ENCODE peak calls at places on chromosomes 3 and 15, in five cellular contexts. F is IMR-90, L is GM23338, R is fibroblast of lung, X is OCI-LY7. V is an unnamed sample.

GRCh38 chr3:43004282-43004681 is 25.2 kb downstream of the GASK1A start:
- DNase-seq in X (no peak), R (peak; percentile 87), L (no peak), F (peak; percentile 54), V (no peak)

GRCh38 chr3:63582943-63583500 is 69.5 kb upstream of the SNTN start:
- DNase-seq in R (no peak), F (no peak), X (no peak), L (no peak), V (no peak)

GRCh38 chr15:32994810-32995424 is 199.6 kb downstream of the FMN1 start:
- DNase-seq in R (peak; percentile 82), L (peak; percentile 52), X (peak; percentile 44), F (peak; percentile 74), V (peak; percentile 42)

GRCh38 chr3:129310111-129310601 is 31.5 kb downstream of the HMCES start:
- DNase-seq in L (no peak), F (no peak), R (no peak), X (no peak), V (peak; percentile 96)

GRCh38 chr15:30073915-30074314 is 8.8 kb upstream of the GOLGA8J start:
- DNase-seq in R (no peak), X (no peak), L (no peak), F (no peak), V (no peak)

GRCh38 chr3:127459891-127460290 is 130.6 kb downstream of the TPRA1 start:
- DNase-seq in R (no peak), F (no peak), X (no peak), L (no peak), V (no peak)

GRCh38 chr15:71329509-71330260 is 214.4 kb downstream of the THSD4 start:
- DNase-seq in R (peak; percentile 40), F (peak; percentile 46), X (no peak), L (no peak), V (no peak)

GRCh38 chr15:74422723-74423442 is 10.9 kb downstream of the SEMA7A start:
- DNase-seq in F (peak; percentile 52), L (peak; percentile 43), X (no peak), R (peak; percentile 61), V (no peak)

DNA sequence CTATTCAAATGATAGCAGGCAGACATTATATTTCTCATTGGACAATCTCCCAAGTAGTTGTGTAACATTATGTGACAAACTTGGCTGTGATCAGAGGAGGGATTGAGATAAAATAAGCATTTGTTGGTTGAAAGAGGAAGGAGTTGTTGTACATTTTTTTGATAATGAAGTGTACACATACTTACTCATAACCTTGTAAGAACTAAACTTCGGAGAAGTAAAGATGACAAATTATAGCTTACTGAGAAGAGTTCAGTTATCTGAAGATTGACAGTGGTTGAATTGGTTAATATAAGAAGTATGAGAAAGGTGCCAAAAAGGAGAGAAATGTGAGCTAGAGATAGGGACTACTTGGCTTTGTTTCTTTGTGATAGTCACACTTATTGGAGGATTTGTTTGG is 32.6 kb downstream of the STT3B start:
- DNase-seq in F (no peak), R (no peak), L (no peak), X (no peak), V (no peak)
- H3K36me3 ChIP-seq in F (no peaks in the 10 kb centered on the region), R (no peaks in the 10 kb centered on the region), L (no peaks in the 10 kb centered on the region), X (no peaks in the 10 kb centered on the region), V (no peaks in the 10 kb centered on the region)

GRCh38 chr3:107904536-107905066 is 186.2 kb downstream of the CD47 start:
- DNase-seq in X (no peak), F (no peak), L (no peak), R (no peak), V (no peak)
- H2AFZ ChIP-seq in X (no peak overlapping the region), F (peak overlapping the region; percentile 73), L (no peak overlapping the region), R (peak overlapping the region; percentile 60), V (no peak overlapping the region)

GRCh38 chr15:28948036-28948435 is 62.3 kb downstream of the APBA2 start:
- DNase-seq in F (no peak), L (no peak), X (no peak), R (no peak), V (no peak)
- H4K20me1 ChIP-seq in F (peaks cover 3% of the 10 kb centered on the region), L (no peaks in the 10 kb centered on the region), X (no peaks in the 10 kb centered on the region), R (no peaks in the 10 kb centered on the region), V (no peaks in the 10 kb centered on the region)

GRCh38 chr15:63565784-63566183 is 31.4 kb upstream of the FBXL22 start:
- DNase-seq in L (no peak), X (no peak), R (no peak), F (no peak), V (no peak)
- H3K36me3 ChIP-seq in L (no peaks in the 10 kb centered on the region), X (peaks cover 75% of the 10 kb centered on the region), R (peaks cover 8% of the 10 kb centered on the region), F (peaks cover 27% of the 10 kb centered on the region), V (no peaks in the 10 kb centered on the region)

DNA sequence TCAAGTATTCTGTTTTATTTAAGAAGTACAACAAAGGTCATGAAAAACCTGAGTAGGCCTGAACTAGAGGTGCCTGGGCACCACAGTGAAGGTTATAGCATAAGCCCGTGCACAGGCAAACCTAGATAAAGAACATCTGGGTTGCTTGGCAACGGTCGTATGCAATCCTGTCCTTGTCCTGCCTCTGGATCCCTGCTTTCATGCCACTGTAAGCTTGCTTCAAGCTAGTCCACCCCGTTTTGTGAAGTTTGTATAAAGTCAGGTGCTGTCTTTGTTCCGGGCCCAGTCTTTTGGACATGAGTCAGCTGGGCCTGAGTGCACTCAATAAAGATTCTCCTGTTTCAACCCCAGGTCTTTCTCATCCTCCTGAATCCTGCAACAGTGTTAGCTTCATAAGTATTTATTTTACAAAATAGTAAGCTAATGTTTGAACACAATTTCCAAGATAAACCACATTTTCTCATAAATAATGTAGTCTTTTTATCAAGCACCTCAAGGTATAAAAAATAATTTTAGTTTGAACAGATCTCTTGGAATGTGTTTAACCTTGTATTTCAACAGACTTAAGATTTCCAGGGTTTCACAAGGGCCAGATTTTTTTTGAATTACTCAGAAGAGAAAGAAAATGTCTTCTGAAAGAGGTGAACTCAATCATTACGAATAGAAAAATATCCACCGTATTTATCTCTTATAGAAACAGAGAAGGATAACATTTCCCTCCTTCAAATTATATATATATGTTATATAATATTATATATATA is 14.3 kb upstream of the SLC9C1 start:
- DNase-seq in F (peak; percentile 81), R (peak; percentile 39), L (peak; percentile 70), X (no peak), V (no peak)
- H2AFZ ChIP-seq in F (peak overlapping the region; percentile 89), R (no peak overlapping the region), L (no peak overlapping the region), X (peak overlapping the region; percentile 60), V (no peak overlapping the region)

GRCh38 chr3:60161334-60161733 is 1089.9 kb downstream of the FHIT start:
- DNase-seq in F (no peak), L (no peak), X (no peak), R (no peak), V (no peak)

GRCh38 chr3:60160792-60161175 is 1090.5 kb downstream of the FHIT start:
- DNase-seq in L (no peak), F (no peak), R (peak; percentile 35), X (no peak), V (no peak)

DNA sequence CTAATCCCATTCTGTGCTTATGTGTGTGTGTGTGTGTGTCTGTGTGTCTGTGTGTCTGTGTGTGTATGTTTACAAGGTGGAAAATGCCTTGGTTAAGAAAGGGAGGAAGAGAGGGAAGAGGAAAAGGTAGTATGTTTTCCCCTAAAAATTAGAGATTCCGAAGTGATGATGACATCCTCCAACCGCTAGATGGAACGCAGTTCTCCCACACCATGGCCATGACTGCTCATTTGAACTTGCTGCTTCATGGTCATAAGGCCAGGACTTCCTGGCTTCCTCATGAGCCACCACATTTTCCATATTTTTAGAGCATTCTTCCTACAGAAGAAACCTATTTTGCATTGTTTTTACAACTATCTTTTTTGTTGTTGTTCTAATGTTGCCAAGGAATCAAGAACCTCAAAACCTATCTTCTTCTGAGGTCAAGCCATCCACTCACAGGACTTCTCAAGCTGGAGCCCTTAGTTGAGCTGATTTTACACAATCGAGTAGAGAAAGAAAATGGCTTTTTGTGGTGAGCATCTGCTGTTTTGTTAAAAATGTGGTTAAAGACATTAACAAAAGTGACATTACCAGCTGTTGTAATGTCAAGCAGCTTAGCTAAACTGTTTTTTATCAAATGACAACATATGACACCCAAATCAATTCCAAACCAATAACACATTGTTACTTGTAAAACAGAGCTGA is 1091.0 kb downstream of the FHIT start:
- DNase-seq in R (peak; percentile 18), X (no peak), L (no peak), F (no peak), V (no peak)
- H4K20me1 ChIP-seq in R (no peaks in the 10 kb centered on the region), X (no peaks in the 10 kb centered on the region), L (no peaks in the 10 kb centered on the region), F (no peaks in the 10 kb centered on the region), V (no peaks in the 10 kb centered on the region)